ENCODE peak calls at places on chromosomes 6 and 20, in ten cellular contexts. B is NB4; T is cardiac muscle cell; R is CD8-positive, alpha-beta memory T cell; Y is activated naive CD4-positive, alpha-beta T cell treated with Interleukin-2 at 50 U/mL for 16 hours; G is left ventricle myocardium superior; J is CD8-positive, alpha-beta T cell; H is activated naive CD8-positive, alpha-beta T cell treated with anti-CD3 and anti-CD28 coated beads, Interleukin-2, amount 50 U/mL, for 24 hours; Z is hepatocyte; K is B cell. U is an unnamed sample.
A peak's percentile ranks its signal among the peaks of the same experiment; 100 is the strongest.

GRCh38 chr6:12291785-12292604 is 1.8 kb downstream of the EDN1 start:
- DNase-seq in B (peak; percentile 16), Z (peak; percentile 69), R (no peak), H (no peak), Y (no peak), J (no peak), T (peak; percentile 65), K (no peak), G (no peak), U (peak; percentile 70)

GRCh38 chr20:10855031-10855430 is 181.2 kb upstream of the JAG1 start:
- DNase-seq in K (no peak), J (no peak), B (no peak), R (no peak), H (no peak), Y (no peak), G (no peak), Z (no peak), T (peak; percentile 24), U (no peak)

GRCh38 chr6:34457747-34458462 is 8.0 kb upstream of the PACSIN1 start:
- DNase-seq in T (no peak), H (no peak), Y (no peak), Z (no peak), J (no peak), K (no peak), G (no peak), B (no peak), R (no peak), U (no peak)

GRCh38 chr20:60206259-60206658 is 248.0 kb downstream of the CDH26 start:
- DNase-seq in Z (peak; percentile 60), T (peak; percentile 8), R (no peak), G (no peak), Y (no peak), K (no peak), J (no peak), H (no peak), B (peak; percentile 68), U (no peak)

GRCh38 chr20:44703956-44704488 is 11.1 kb upstream of the CCN5 start:
- DNase-seq in R (no peak), G (peak; percentile 25), J (no peak), Z (no peak), H (no peak), K (no peak), Y (no peak), T (no peak), B (no peak), U (no peak)

GRCh38 chr6:64904616-64905015 is 802.4 kb downstream of the EYS start:
- DNase-seq in J (no peak), T (no peak), B (no peak), H (no peak), K (no peak), Y (no peak), G (no peak), Z (no peak), R (no peak), U (no peak)

GRCh38 chr6:14499309-14499708 is 381.7 kb downstream of the CD83 start:
- DNase-seq in T (no peak), R (no peak), K (no peak), B (no peak), Z (no peak), G (no peak), J (no peak), Y (no peak), H (no peak), U (no peak)

GRCh38 chr6:116511424-116512131 is at the start of gene CALHM5:
- DNase-seq in J (no peak), T (peak; percentile 94), Z (peak; percentile 68), K (no peak), H (no peak), Y (no peak), B (peak; percentile 21), G (peak; percentile 62), R (no peak), U (no peak)

GRCh38 chr20:25352746-25353145 is 37.9 kb downstream of the ABHD12 start:
- DNase-seq in K (no peak), B (no peak), J (no peak), Y (no peak), H (no peak), R (no peak), Z (no peak), G (no peak), T (no peak), U (no peak)

GRCh38 chr6:105990151-105990550 is 96.0 kb upstream of the PRDM1 start:
- DNase-seq in H (no peak), R (no peak), Z (no peak), B (no peak), K (no peak), Y (no peak), J (no peak), T (no peak), G (no peak), U (no peak)

GRCh38 chr20:59515013-59515905 is 89.1 kb upstream of the PHACTR3 start:
- DNase-seq in Y (no peak), B (peak; percentile 47), J (no peak), R (no peak), K (no peak), G (peak; percentile 79), H (peak; percentile 29), Z (peak; percentile 91), T (peak; percentile 66), U (peak; percentile 83)

GRCh38 chr6:2798586-2799134 is 33.5 kb downstream of the WRNIP1 start:
- DNase-seq in Y (no peak), K (no peak), Z (no peak), B (no peak), R (no peak), T (no peak), H (no peak), G (no peak), J (no peak), U (no peak)

GRCh38 chr6:156662025-156662445 is 115.1 kb upstream of the ARID1B start:
- DNase-seq in J (peak; percentile 64), Z (peak; percentile 91), B (peak; percentile 61), H (peak; percentile 12), Y (no peak), G (no peak), K (peak; percentile 41), R (no peak), T (no peak), U (no peak)

GRCh38 chr6:142731611-142732010 is 213.4 kb downstream of the HIVEP2 start:
- DNase-seq in J (no peak), B (no peak), Y (no peak), T (no peak), R (no peak), K (no peak), Z (no peak), G (no peak), H (no peak), U (no peak)

GRCh38 chr6:148657053-148657452 is 89.8 kb upstream of the UST start:
- DNase-seq in G (no peak), Z (peak; percentile 16), T (peak; percentile 96), Y (no peak), B (peak; percentile 78), R (no peak), J (no peak), K (no peak), H (no peak), U (peak; percentile 34)

GRCh38 chr6:125753218-125753936 is 3.9 kb downstream of the HEY2 start:
- DNase-seq in Z (no peak), R (peak; percentile 37), B (peak; percentile 45), G (no peak), K (peak; percentile 40), J (no peak), Y (no peak), H (no peak), T (peak; percentile 63), U (no peak)

GRCh38 chr6:98136333-98136732 is 698.0 kb upstream of the POU3F2 start:
- DNase-seq in K (no peak), B (no peak), Z (no peak), G (no peak), H (no peak), T (no peak), R (no peak), J (no peak), Y (no peak), U (no peak)

GRCh38 chr6:42260424-42260888 is 42.8 kb upstream of the MRPS10 start:
- DNase-seq in H (no peak), Z (peak; percentile 20), Y (no peak), R (no peak), G (peak; percentile 46), J (no peak), B (peak; percentile 49), T (no peak), K (no peak), U (no peak)

GRCh38 chr6:87172292-87172691 is 16.9 kb downstream of the ZNF292 start:
- DNase-seq in Z (no peak), J (no peak), T (no peak), R (no peak), B (no peak), K (no peak), Y (no peak), G (no peak), H (no peak), U (no peak)

GRCh38 chr20:24382330-24382729 is 87.1 kb upstream of the SYNDIG1 start:
- DNase-seq in Z (no peak), R (no peak), T (no peak), Y (no peak), J (no peak), G (peak; percentile 38), K (no peak), H (no peak), B (no peak), U (no peak)

GRCh38 chr6:31525932-31526591 is 2.7 kb upstream of the MCCD1 start:
- DNase-seq in T (peak; percentile 73), Y (no peak), R (no peak), B (no peak), Z (no peak), K (no peak), H (no peak), G (no peak), J (no peak), U (no peak)

GRCh38 chr6:157550114-157550989 is 169.4 kb downstream of the ZDHHC14 start:
- DNase-seq in Z (no peak), B (no peak), J (peak; percentile 20), Y (peak; percentile 37), G (no peak), K (no peak), H (peak; percentile 27), R (peak; percentile 10), T (no peak), U (no peak)

GRCh38 chr6:169239181-169239580 is 14.5 kb downstream of the THBS2 start:
- DNase-seq in Z (no peak), J (no peak), Y (no peak), R (no peak), G (no peak), K (no peak), H (no peak), B (no peak), T (no peak), U (peak; percentile 28)

GRCh38 chr6:168440520-168441433 is at the start of gene SMOC2:
- DNase-seq in Y (no peak), G (peak; percentile 75), Z (peak; percentile 47), R (no peak), B (no peak), K (no peak), T (peak; percentile 8), H (no peak), J (no peak), U (peak; percentile 71)

GRCh38 chr6:107323133-107323785 is 136.1 kb downstream of the PDSS2 start:
- DNase-seq in H (no peak), G (no peak), J (no peak), Y (no peak), B (no peak), T (peak; percentile 22), R (no peak), Z (no peak), K (no peak), U (no peak)

GRCh38 chr6:108592371-108593337 is 31.9 kb downstream of the FOXO3 start:
- DNase-seq in J (peak; percentile 53), H (peak; percentile 48), G (peak; percentile 54), Y (peak; percentile 42), Z (no peak), K (peak; percentile 63), B (peak; percentile 89), R (peak; percentile 56), T (peak; percentile 66), U (no peak)

GRCh38 chr20:25206063-25206403 is 10.5 kb downstream of the ENTPD6 start:
- DNase-seq in K (no peak), H (no peak), Y (no peak), J (no peak), T (no peak), R (no peak), G (no peak), Z (no peak), B (no peak), U (no peak)

GRCh38 chr20:31856516-31856915 is 11.1 kb upstream of the FOXS1 start:
- DNase-seq in G (no peak), H (no peak), Z (no peak), Y (no peak), J (no peak), K (no peak), B (peak; percentile 38), R (no peak), T (no peak), U (no peak)